ENCODE peak calls at places on chromosomes 4 and X, in eight cellular contexts. C, E, T, X, Z, R, B and U are unnamed samples.

GRCh38 chr4:65893957-65894755 is 223.9 kb upstream of the EPHA5 start:
- DNase-seq in Z (peak; percentile 44), C (no peak), R (no peak), X (no peak), E (no peak), B (no peak), T (no peak), U (no peak)

GRCh38 chr4:27079056-27079455 is 218.4 kb downstream of the STIM2 start:
- DNase-seq in X (no peak), B (no peak), C (no peak), T (no peak), E (no peak), R (no peak), Z (no peak), U (no peak)

GRCh38 chr4:42104521-42104920 is 47.9 kb downstream of the BEND4 start:
- DNase-seq in R (no peak), B (no peak), T (no peak), E (no peak), X (peak; percentile 5), Z (no peak), C (no peak), U (peak; percentile 6)

GRCh38 chrX:39941332-39941920 is 156.3 kb downstream of the BCOR start:
- DNase-seq in E (no peak), T (no peak), X (peak; percentile 11), B (no peak), C (no peak), R (no peak), Z (no peak), U (no peak)

GRCh38 chr4:105291920-105292319 is 145.2 kb downstream of the TET2 start:
- DNase-seq in B (no peak), Z (no peak), T (no peak), E (no peak), C (no peak), X (no peak), R (no peak), U (no peak)

GRCh38 chr4:75673959-75674328 is 733 bp upstream of the G3BP2 start:
- DNase-seq in X (peak; percentile 23), B (no peak), R (no peak), Z (peak; percentile 25), E (no peak), C (no peak), T (no peak), U (no peak)

GRCh38 chr4:80036949-80037348 is 36.1 kb downstream of the ANTXR2 start:
- DNase-seq in T (no peak), R (no peak), E (no peak), B (no peak), X (no peak), C (no peak), Z (peak; percentile 65), U (no peak)

GRCh38 chrX:49251325-49251724 is 13.2 kb downstream of the FOXP3 start:
- DNase-seq in T (no peak), E (no peak), X (no peak), B (no peak), C (no peak), R (no peak), Z (peak; percentile 76), U (no peak)

GRCh38 chrX:19883878-19884277 is 3.5 kb downstream of the SH3KBP1 start:
- DNase-seq in B (no peak), X (no peak), Z (no peak), T (no peak), E (peak; percentile 43), R (no peak), C (peak; percentile 12), U (no peak)

GRCh38 chr4:101696276-101697010 is 94.1 kb upstream of the BANK1 start:
- DNase-seq in T (no peak), C (no peak), R (no peak), Z (no peak), X (no peak), B (no peak), E (no peak), U (no peak)

GRCh38 chr4:180028682-180029081 is 2214.5 kb upstream of the TENM3 start:
- DNase-seq in B (no peak), E (peak; percentile 33), T (no peak), C (no peak), Z (no peak), R (no peak), X (peak; percentile 86), U (peak; percentile 5)

GRCh38 chrX:51866156-51866555 is 27.3 kb upstream of the MAGED1 start:
- DNase-seq in Z (no peak), E (no peak), R (no peak), B (no peak), T (no peak), X (no peak), C (no peak), U (no peak)

GRCh38 chr4:3879681-3880594 is 113.8 kb downstream of the ADRA2C start:
- DNase-seq in T (peak; percentile 20), E (no peak), B (no peak), Z (peak; percentile 72), C (no peak), X (no peak), R (peak; percentile 19), U (no peak)

GRCh38 chr4:148834804-148835598 is 392.8 kb upstream of the NR3C2 start:
- DNase-seq in C (no peak), Z (peak; percentile 51), R (no peak), E (no peak), B (no peak), T (no peak), X (no peak), U (no peak)

GRCh38 chrX:22109442-22109841 is 77.3 kb downstream of the PHEX start:
- DNase-seq in T (no peak), X (no peak), R (no peak), B (no peak), Z (peak; percentile 72), C (no peak), E (no peak), U (no peak)

GRCh38 chr4:98506462-98507132 is 151.8 kb downstream of the TSPAN5 start:
- DNase-seq in C (no peak), X (peak; percentile 50), B (no peak), R (no peak), E (no peak), T (no peak), Z (no peak), U (no peak)

GRCh38 chr4:113905301-113905700 is 74.1 kb downstream of the ARSJ start:
- DNase-seq in R (no peak), C (no peak), Z (no peak), T (no peak), X (no peak), B (no peak), E (no peak), U (no peak)

GRCh38 chr4:185716008-185716976 is 95.7 kb downstream of the SORBS2 start:
- DNase-seq in B (no peak), R (no peak), Z (no peak), C (no peak), X (no peak), E (no peak), T (no peak), U (no peak)

GRCh38 chr4:156962551-156962974 is 9.0 kb downstream of the PDGFC start:
- DNase-seq in T (no peak), X (no peak), Z (peak; percentile 49), B (no peak), E (no peak), C (no peak), R (no peak), U (peak; percentile 70)

GRCh38 chr4:26687728-26688127 is 103.8 kb downstream of the TBC1D19 start:
- DNase-seq in Z (peak; percentile 87), T (no peak), R (no peak), E (no peak), C (no peak), B (no peak), X (no peak), U (no peak)

GRCh38 chr4:83348074-83348473 is 13.4 kb upstream of the HPSE start:
- DNase-seq in Z (no peak), R (no peak), B (no peak), C (no peak), T (no peak), E (no peak), X (no peak), U (no peak)
- H3K9me3 ChIP-seq in Z (no peaks in the 10 kb centered on the region), R (no peaks in the 10 kb centered on the region), B (peaks cover 3% of the 10 kb centered on the region), C (no peaks in the 10 kb centered on the region), T (no peaks in the 10 kb centered on the region), E (no peaks in the 10 kb centered on the region), X (no peaks in the 10 kb centered on the region), U (no peaks in the 10 kb centered on the region)

GRCh38 chrX:17160971-17161370 is 214.0 kb upstream of the NHS start:
- DNase-seq in R (no peak), E (no peak), C (no peak), X (no peak), T (no peak), Z (no peak), B (no peak), U (no peak)
- H3K9me3 ChIP-seq in R (no peaks in the 10 kb centered on the region), E (no peaks in the 10 kb centered on the region), C (no peaks in the 10 kb centered on the region), X (peaks cover 27% of the 10 kb centered on the region), T (no peaks in the 10 kb centered on the region), Z (no peaks in the 10 kb centered on the region), B (no peaks in the 10 kb centered on the region), U (no peaks in the 10 kb centered on the region)

GRCh38 chr4:56260320-56260719 is 127.0 kb downstream of the AASDH start:
- DNase-seq in B (no peak), X (no peak), E (no peak), R (no peak), Z (no peak), T (no peak), C (no peak), U (no peak)

GRCh38 chr4:56255820-56256219 is 131.5 kb downstream of the AASDH start:
- DNase-seq in X (no peak), C (no peak), T (no peak), Z (no peak), B (no peak), E (no peak), R (no peak), U (no peak)

GRCh38 chr4:56264861-56265260 is 122.4 kb downstream of the AASDH start:
- DNase-seq in Z (no peak), E (no peak), X (no peak), B (no peak), C (no peak), T (no peak), R (no peak), U (no peak)

GRCh38 chr4:56261027-56261426 is 126.3 kb downstream of the AASDH start:
- DNase-seq in E (no peak), T (peak; percentile 3), Z (no peak), X (no peak), C (no peak), B (no peak), R (no peak), U (no peak)

DNA sequence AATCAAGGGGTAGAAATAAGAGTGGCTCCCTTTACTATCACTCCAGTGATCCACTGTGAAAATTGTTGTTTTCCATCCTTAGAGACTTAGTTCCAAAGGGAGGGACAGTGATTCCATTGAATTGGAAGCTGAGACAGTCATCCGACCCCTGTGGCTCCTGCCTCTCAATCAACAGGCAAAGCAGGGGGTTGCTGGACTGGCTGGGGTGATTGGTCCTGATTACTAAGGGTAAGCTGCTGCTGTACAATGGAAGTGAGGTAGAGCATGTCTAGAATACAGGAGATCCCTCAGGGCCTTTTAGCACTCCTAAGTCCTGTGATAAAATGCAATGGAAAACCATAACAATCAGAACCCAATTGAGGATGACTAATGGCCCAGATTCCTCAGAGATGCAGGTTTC is 127.7 kb downstream of the AASDH start:
- DNase-seq in C (no peak), B (no peak), T (no peak), X (peak; percentile 36), R (no peak), Z (no peak), E (no peak), U (no peak)
- H3K9me3 ChIP-seq in C (no peaks in the 10 kb centered on the region), B (no peaks in the 10 kb centered on the region), T (no peaks in the 10 kb centered on the region), X (no peaks in the 10 kb centered on the region), R (no peaks in the 10 kb centered on the region), Z (no peaks in the 10 kb centered on the region), E (no peaks in the 10 kb centered on the region), U (no peaks in the 10 kb centered on the region)

GRCh38 chrX:56211701-56212100 is 20.5 kb upstream of the KLF8 start:
- DNase-seq in E (no peak), C (no peak), T (no peak), B (no peak), X (no peak), Z (no peak), R (no peak), U (no peak)
- H3K9me3 ChIP-seq in E (no peaks in the 10 kb centered on the region), C (no peaks in the 10 kb centered on the region), T (no peaks in the 10 kb centered on the region), B (no peaks in the 10 kb centered on the region), X (peaks cover 4% of the 10 kb centered on the region), Z (no peaks in the 10 kb centered on the region), R (no peaks in the 10 kb centered on the region), U (no peaks in the 10 kb centered on the region)